ENCODE peak calls at places on chromosome 10, in ten cellular contexts. E is uterus; S is lung; Z is CD4-positive, alpha-beta memory T cell; X is endodermal cell; F is esophagus muscularis mucosa; O is heart left ventricle; B is Panc1; G is ovary; C is HCT116. R is an unnamed sample.

GRCh38 chr10:21895932-21896331 is 107.6 kb downstream of the DNAJC1 start:
- DNase-seq in X (no peak), Z (no peak), G (no peak), O (no peak), B (no peak), C (no peak), S (no peak), F (no peak), E (no peak), R (no peak)

GRCh38 chr10:17425584-17426262 is 28.7 kb downstream of the ST8SIA6 start:
- DNase-seq in F (no peak), B (no peak), Z (peak; percentile 52), S (no peak), C (no peak), O (no peak), X (no peak), E (no peak), G (no peak), R (no peak)

GRCh38 chr10:4545077-4545476 is 280.9 kb upstream of the AKR1E2 start:
- DNase-seq in X (no peak), S (no peak), G (no peak), F (no peak), C (no peak), Z (no peak), E (no peak), O (no peak), B (no peak), R (no peak)

GRCh38 chr10:31146496-31147219 is 115.0 kb upstream of the ZNF438 start:
- DNase-seq in Z (no peak), E (peak; percentile 41), F (peak; percentile 50), B (no peak), C (peak; percentile 60), S (no peak), X (no peak), G (peak; percentile 55), O (peak; percentile 79), R (no peak)

GRCh38 chr10:30368065-30368718 is 19.1 kb upstream of the MTPAP start:
- DNase-seq in F (peak; percentile 68), C (no peak), S (no peak), B (no peak), E (peak; percentile 31), Z (no peak), G (peak; percentile 61), X (peak; percentile 65), O (no peak), R (no peak)

GRCh38 chr10:1712314-1712713 is 25.0 kb downstream of the ADARB2 start:
- DNase-seq in B (no peak), F (no peak), G (no peak), Z (no peak), X (no peak), O (no peak), C (no peak), S (no peak), E (no peak), R (no peak)

GRCh38 chr10:62224606-62225005 is 44.0 kb downstream of the RTKN2 start:
- DNase-seq in C (no peak), E (no peak), F (no peak), B (no peak), G (no peak), S (no peak), X (peak; percentile 58), O (no peak), Z (no peak), R (no peak)

GRCh38 chr10:73997479-73997805 is 474 bp upstream of the VCL start:
- DNase-seq in X (no peak), G (no peak), F (peak; percentile 95), O (no peak), E (no peak), Z (no peak), S (no peak), B (peak; percentile 88), C (no peak), R (no peak)

GRCh38 chr10:112242769-112243168 is 40.4 kb upstream of the TECTB start:
- DNase-seq in Z (no peak), B (no peak), E (no peak), C (no peak), X (no peak), F (peak; percentile 70), O (no peak), G (no peak), S (no peak), R (no peak)

GRCh38 chr10:16967000-16967865 is 150.0 kb upstream of the RSU1 start:
- DNase-seq in X (no peak), S (no peak), Z (no peak), B (peak; percentile 33), C (no peak), O (no peak), E (no peak), F (no peak), G (no peak), R (no peak)

GRCh38 chr10:35643151-35643975 is 1.3 kb upstream of the FZD8 start:
- DNase-seq in F (no peak), G (peak; percentile 80), Z (peak; percentile 9), B (no peak), C (no peak), X (peak; percentile 89), S (peak; percentile 65), O (peak; percentile 88), E (peak; percentile 64), R (peak; percentile 81)

GRCh38 chr10:75207868-75208167 is 2.8 kb upstream of the VDAC2 start:
- DNase-seq in S (no peak), G (no peak), E (no peak), C (no peak), O (no peak), B (no peak), F (no peak), Z (no peak), X (no peak), R (no peak)

GRCh38 chr10:3471927-3472704 is 299.5 kb upstream of the PITRM1 start:
- DNase-seq in G (no peak), S (peak; percentile 49), X (no peak), O (no peak), E (no peak), B (no peak), F (no peak), Z (peak; percentile 12), C (no peak), R (peak; percentile 83)

GRCh38 chr10:110436554-110437350 is 61.0 kb upstream of the DUSP5 start:
- DNase-seq in G (no peak), O (no peak), X (no peak), E (no peak), S (no peak), B (no peak), C (no peak), F (no peak), Z (no peak), R (no peak)

GRCh38 chr10:15546606-15547005 is 173.1 kb downstream of the ITGA8 start:
- DNase-seq in Z (no peak), F (no peak), X (no peak), E (no peak), G (no peak), O (no peak), C (no peak), S (no peak), B (no peak), R (no peak)

GRCh38 chr10:99965700-99966099 is 44.0 kb downstream of the DNMBP start:
- DNase-seq in C (no peak), S (no peak), O (no peak), G (no peak), E (no peak), Z (no peak), X (no peak), B (no peak), F (no peak), R (no peak)

GRCh38 chr10:76231258-76231934 is 800.0 kb downstream of the LRMDA start:
- DNase-seq in Z (no peak), B (no peak), C (no peak), O (no peak), E (no peak), X (peak; percentile 79), S (no peak), F (peak; percentile 10), G (no peak), R (peak; percentile 36)

GRCh38 chr10:76234827-76235226 is 803.4 kb downstream of the LRMDA start:
- DNase-seq in Z (no peak), S (no peak), C (no peak), B (no peak), G (no peak), X (no peak), E (no peak), O (no peak), F (no peak), R (no peak)

DNA sequence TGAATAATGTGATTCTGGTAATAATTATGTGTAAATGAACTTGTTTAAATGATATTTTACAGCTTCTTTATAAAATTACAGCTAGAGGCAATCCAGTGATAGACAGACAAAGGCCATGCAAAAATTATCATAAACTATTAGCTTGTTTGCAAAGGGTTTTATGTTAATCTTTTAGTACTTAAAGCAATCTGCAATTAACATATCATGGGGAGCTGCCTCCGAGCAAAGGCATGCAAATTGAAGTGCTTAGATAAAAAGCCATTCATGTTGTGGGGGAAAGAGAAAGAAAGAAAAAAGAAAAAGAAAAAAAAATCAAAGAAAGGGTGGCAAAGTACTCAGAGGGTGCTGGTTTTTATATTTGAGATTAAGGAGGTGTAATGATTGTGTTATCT is 799.4 kb downstream of the LRMDA start:
- DNase-seq in C (no peak), B (no peak), X (peak; percentile 56), F (no peak), S (no peak), O (no peak), Z (no peak), E (no peak), G (no peak), R (no peak)
- H3K27ac ChIP-seq in C (no peak overlapping the region), B (no peak overlapping the region), X (peak overlapping the region; percentile 74), F (no peak overlapping the region), S (no peak overlapping the region), O (no peak overlapping the region), Z (no peak overlapping the region), E (no peak overlapping the region), G (no peak overlapping the region), R (no peak overlapping the region)

GRCh38 chr10:95543459-95543858 is 17.7 kb downstream of the SORBS1 start:
- DNase-seq in C (no peak), B (no peak), Z (no peak), F (no peak), O (no peak), E (no peak), S (no peak), G (no peak), X (no peak), R (no peak)
- H3K27ac ChIP-seq in C (no peak overlapping the region), B (peak overlapping the region; percentile 27), Z (no peak overlapping the region), F (peak overlapping the region; percentile 97), O (peak overlapping the region; percentile 85), E (peak overlapping the region; percentile 94), S (peak overlapping the region; percentile 75), G (no peak overlapping the region), X (no peak overlapping the region), R (no peak overlapping the region)

DNA sequence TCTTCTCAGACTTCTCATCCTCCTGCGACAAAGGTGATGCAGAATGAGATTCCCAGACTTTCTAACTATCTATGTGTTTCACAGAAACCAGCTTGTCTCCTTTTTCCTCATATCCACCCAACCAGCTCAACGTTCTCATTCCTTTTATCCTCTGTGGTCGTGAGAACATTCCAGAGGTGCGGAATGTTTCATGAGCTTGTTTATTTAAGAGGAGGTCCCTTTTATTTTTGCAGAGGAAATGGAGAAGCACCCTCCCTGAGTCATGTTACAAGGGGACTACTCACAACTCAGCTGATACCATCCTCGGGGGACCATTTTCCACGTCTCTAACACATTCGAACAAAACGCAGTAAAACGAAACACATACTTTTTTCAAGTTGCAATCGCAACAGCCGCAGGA is 93.2 kb downstream of the ZRANB1 start:
- DNase-seq in Z (no peak), S (no peak), B (no peak), G (no peak), X (no peak), F (no peak), O (no peak), E (no peak), C (peak; percentile 64), R (no peak)
- H3K27ac ChIP-seq in Z (no peak overlapping the region), S (no peak overlapping the region), B (peak overlapping the region; percentile 15), G (no peak overlapping the region), X (no peak overlapping the region), F (no peak overlapping the region), O (no peak overlapping the region), E (peak overlapping the region; percentile 46), C (peak overlapping the region; percentile 8), R (no peak overlapping the region)

GRCh38 chr10:79269969-79270368 is 77.3 kb upstream of the PPIF start:
- DNase-seq in S (no peak), G (no peak), X (no peak), C (no peak), F (no peak), Z (no peak), E (no peak), B (no peak), O (no peak), R (no peak)
- H3K27ac ChIP-seq in S (no peak overlapping the region), G (no peak overlapping the region), X (peak overlapping the region; percentile 53), C (no peak overlapping the region), F (no peak overlapping the region), Z (no peak overlapping the region), E (no peak overlapping the region), B (no peak overlapping the region), O (peak overlapping the region; percentile 55), R (no peak overlapping the region)

R was measured in neural progenitor cell.